ENCODE peak calls at places on chromosomes 2 and 18, in four cellular contexts. One of them, this sample, is unnamed.

GRCh38 chr2:98869272-98869641 is 66.8 kb downstream of the CRACDL start:
- DNase-seq in stimulated activated CD4-positive, alpha-beta T cell treated with anti-CD3 and anti-CD28 coated beads, Interleukin-4, amount 100 ng/mL, for 48 hours: no peak
- DNase-seq in cardiac fibroblast: no peak
- DNase-seq in stimulated activated naive CD4-positive, alpha-beta T cell: no peak
- DNase-seq in this sample: peak

GRCh38 chr2:30165617-30166016 is 18.8 kb downstream of the YPEL5 start:
- DNase-seq in cardiac fibroblast: no peak
- DNase-seq in stimulated activated CD4-positive, alpha-beta T cell treated with anti-CD3 and anti-CD28 coated beads, Interleukin-4, amount 100 ng/mL, for 48 hours: no peak
- DNase-seq in stimulated activated naive CD4-positive, alpha-beta T cell: no peak
- DNase-seq in this sample: no peak

GRCh38 chr18:31489311-31489710 is 8.7 kb upstream of the DSG2 start:
- DNase-seq in stimulated activated CD4-positive, alpha-beta T cell treated with anti-CD3 and anti-CD28 coated beads, Interleukin-4, amount 100 ng/mL, for 48 hours: no peak
- DNase-seq in cardiac fibroblast: no peak
- DNase-seq in stimulated activated naive CD4-positive, alpha-beta T cell: no peak
- DNase-seq in this sample: no peak

GRCh38 chr2:208250401-208250800 is 4.5 kb downstream of the IDH1 start:
- DNase-seq in cardiac fibroblast: peak
- DNase-seq in stimulated activated naive CD4-positive, alpha-beta T cell: no peak
- DNase-seq in stimulated activated CD4-positive, alpha-beta T cell treated with anti-CD3 and anti-CD28 coated beads, Interleukin-4, amount 100 ng/mL, for 48 hours: no peak
- DNase-seq in this sample: no peak

GRCh38 chr2:119549236-119549635 is 5.0 kb downstream of the CFAP221 start:
- DNase-seq in stimulated activated naive CD4-positive, alpha-beta T cell: no peak
- DNase-seq in stimulated activated CD4-positive, alpha-beta T cell treated with anti-CD3 and anti-CD28 coated beads, Interleukin-4, amount 100 ng/mL, for 48 hours: no peak
- DNase-seq in cardiac fibroblast: peak
- DNase-seq in this sample: no peak

GRCh38 chr18:67359868-67360838 is 156.4 kb downstream of the DSEL start:
- DNase-seq in stimulated activated CD4-positive, alpha-beta T cell treated with anti-CD3 and anti-CD28 coated beads, Interleukin-4, amount 100 ng/mL, for 48 hours: no peak
- DNase-seq in stimulated activated naive CD4-positive, alpha-beta T cell: no peak
- DNase-seq in cardiac fibroblast: peak
- DNase-seq in this sample: no peak

GRCh38 chr2:9382604-9383235 is 40.6 kb downstream of the ITGB1BP1 start:
- DNase-seq in cardiac fibroblast: no peak
- DNase-seq in stimulated activated CD4-positive, alpha-beta T cell treated with anti-CD3 and anti-CD28 coated beads, Interleukin-4, amount 100 ng/mL, for 48 hours: no peak
- DNase-seq in stimulated activated naive CD4-positive, alpha-beta T cell: no peak
- DNase-seq in this sample: no peak

GRCh38 chr18:2811416-2811815 is 35.4 kb upstream of the EMILIN2 start:
- DNase-seq in stimulated activated CD4-positive, alpha-beta T cell treated with anti-CD3 and anti-CD28 coated beads, Interleukin-4, amount 100 ng/mL, for 48 hours: no peak
- DNase-seq in cardiac fibroblast: no peak
- DNase-seq in stimulated activated naive CD4-positive, alpha-beta T cell: no peak
- DNase-seq in this sample: no peak

GRCh38 chr2:27885246-27885645 is 4.9 kb downstream of the RBKS start:
- DNase-seq in stimulated activated CD4-positive, alpha-beta T cell treated with anti-CD3 and anti-CD28 coated beads, Interleukin-4, amount 100 ng/mL, for 48 hours: no peak
- DNase-seq in stimulated activated naive CD4-positive, alpha-beta T cell: no peak
- DNase-seq in cardiac fibroblast: peak
- DNase-seq in this sample: no peak